ENCODE peak calls at places on chromosomes 4 and X, in six cellular contexts. One of them, this sample, is unnamed.

GRCh38 chrX:69177511-69178162 is 12.4 kb upstream of the PJA1 start:
- DNase-seq in mammary epithelial cell: no peak
- DNase-seq in progenitor cell of endocrine pancreas: no peak
- DNase-seq in stimulated activated CD4-positive, alpha-beta T cell treated with anti-CD3 and anti-CD28 coated beads, Interleukin-2, amount 100 ng/mL, for 48 hours: no peak
- DNase-seq in EH: no peak
- DNase-seq in H7: no peak
- DNase-seq in this sample: no peak

GRCh38 chr4:160299608-160300007 is 1196.7 kb downstream of the RAPGEF2 start:
- DNase-seq in mammary epithelial cell: peak; percentile 4
- DNase-seq in progenitor cell of endocrine pancreas: no peak
- DNase-seq in stimulated activated CD4-positive, alpha-beta T cell treated with anti-CD3 and anti-CD28 coated beads, Interleukin-2, amount 100 ng/mL, for 48 hours: no peak
- DNase-seq in EH: no peak
- DNase-seq in H7: no peak
- DNase-seq in this sample: no peak

GRCh38 chr4:6727081-6727942 is 11.3 kb downstream of the BLOC1S4 start:
- DNase-seq in mammary epithelial cell: no peak
- DNase-seq in progenitor cell of endocrine pancreas: no peak
- DNase-seq in stimulated activated CD4-positive, alpha-beta T cell treated with anti-CD3 and anti-CD28 coated beads, Interleukin-2, amount 100 ng/mL, for 48 hours: no peak
- DNase-seq in EH: no peak
- DNase-seq in H7: peak; percentile 77
- DNase-seq in this sample: peak; percentile 67

GRCh38 chrX:2176274-2176673 is 324.5 kb downstream of the DHRSX start:
- DNase-seq in mammary epithelial cell: no peak
- DNase-seq in progenitor cell of endocrine pancreas: no peak
- DNase-seq in stimulated activated CD4-positive, alpha-beta T cell treated with anti-CD3 and anti-CD28 coated beads, Interleukin-2, amount 100 ng/mL, for 48 hours: no peak
- DNase-seq in EH: no peak
- DNase-seq in H7: no peak
- DNase-seq in this sample: no peak

GRCh38 chr4:123298798-123299197 is 97.8 kb upstream of the SPRY1 start:
- DNase-seq in mammary epithelial cell: no peak
- DNase-seq in progenitor cell of endocrine pancreas: no peak
- DNase-seq in stimulated activated CD4-positive, alpha-beta T cell treated with anti-CD3 and anti-CD28 coated beads, Interleukin-2, amount 100 ng/mL, for 48 hours: no peak
- DNase-seq in EH: peak; percentile 32
- DNase-seq in H7: no peak
- DNase-seq in this sample: no peak

GRCh38 chrX:25049347-25049746 is 33.6 kb upstream of the ARX start:
- DNase-seq in mammary epithelial cell: peak; percentile 2
- DNase-seq in progenitor cell of endocrine pancreas: no peak
- DNase-seq in stimulated activated CD4-positive, alpha-beta T cell treated with anti-CD3 and anti-CD28 coated beads, Interleukin-2, amount 100 ng/mL, for 48 hours: no peak
- DNase-seq in EH: peak; percentile 11
- DNase-seq in H7: no peak
- DNase-seq in this sample: no peak

GRCh38 chr4:107719211-107719926 is 665 bp downstream of the PAPSS1 start:
- DNase-seq in mammary epithelial cell: peak; percentile 72
- DNase-seq in progenitor cell of endocrine pancreas: no peak
- DNase-seq in stimulated activated CD4-positive, alpha-beta T cell treated with anti-CD3 and anti-CD28 coated beads, Interleukin-2, amount 100 ng/mL, for 48 hours: peak; percentile 28
- DNase-seq in EH: peak; percentile 46
- DNase-seq in H7: no peak
- DNase-seq in this sample: peak; percentile 35

GRCh38 chrX:9995855-9996339 is 28.7 kb downstream of the CLDN34 start:
- DNase-seq in mammary epithelial cell: peak; percentile 47
- DNase-seq in progenitor cell of endocrine pancreas: peak; percentile 33
- DNase-seq in stimulated activated CD4-positive, alpha-beta T cell treated with anti-CD3 and anti-CD28 coated beads, Interleukin-2, amount 100 ng/mL, for 48 hours: peak; percentile 81
- DNase-seq in EH: peak; percentile 83
- DNase-seq in H7: peak; percentile 94
- DNase-seq in this sample: peak; percentile 51

GRCh38 chr4:95106408-95106928 is 348.7 kb downstream of the BMPR1B start:
- DNase-seq in mammary epithelial cell: no peak
- DNase-seq in progenitor cell of endocrine pancreas: no peak
- DNase-seq in stimulated activated CD4-positive, alpha-beta T cell treated with anti-CD3 and anti-CD28 coated beads, Interleukin-2, amount 100 ng/mL, for 48 hours: no peak
- DNase-seq in EH: peak; percentile 18
- DNase-seq in H7: no peak
- DNase-seq in this sample: peak; percentile 10

GRCh38 chr4:64272432-64272831 is 136.8 kb downstream of the TECRL start:
- DNase-seq in mammary epithelial cell: no peak
- DNase-seq in progenitor cell of endocrine pancreas: no peak
- DNase-seq in stimulated activated CD4-positive, alpha-beta T cell treated with anti-CD3 and anti-CD28 coated beads, Interleukin-2, amount 100 ng/mL, for 48 hours: no peak
- DNase-seq in EH: no peak
- DNase-seq in H7: no peak
- DNase-seq in this sample: peak; percentile 1

GRCh38 chrX:39381446-39381845 is 580.2 kb downstream of the MID1IP1 start:
- DNase-seq in mammary epithelial cell: no peak
- DNase-seq in progenitor cell of endocrine pancreas: no peak
- DNase-seq in stimulated activated CD4-positive, alpha-beta T cell treated with anti-CD3 and anti-CD28 coated beads, Interleukin-2, amount 100 ng/mL, for 48 hours: no peak
- DNase-seq in EH: no peak
- DNase-seq in H7: no peak
- DNase-seq in this sample: no peak

GRCh38 chr4:1459664-1460511 is 53.6 kb upstream of the NKX1-1 start:
- DNase-seq in mammary epithelial cell: no peak
- DNase-seq in progenitor cell of endocrine pancreas: no peak
- DNase-seq in stimulated activated CD4-positive, alpha-beta T cell treated with anti-CD3 and anti-CD28 coated beads, Interleukin-2, amount 100 ng/mL, for 48 hours: no peak
- DNase-seq in EH: no peak
- DNase-seq in H7: peak; percentile 75
- DNase-seq in this sample: peak; percentile 11

GRCh38 chr4:48762408-48762807 is 17.7 kb downstream of the FRYL start:
- DNase-seq in mammary epithelial cell: no peak
- DNase-seq in progenitor cell of endocrine pancreas: no peak
- DNase-seq in stimulated activated CD4-positive, alpha-beta T cell treated with anti-CD3 and anti-CD28 coated beads, Interleukin-2, amount 100 ng/mL, for 48 hours: no peak
- DNase-seq in EH: no peak
- DNase-seq in H7: no peak
- DNase-seq in this sample: no peak

GRCh38 chr4:55173580-55173979 is 48.2 kb upstream of the KDR start:
- DNase-seq in mammary epithelial cell: peak; percentile 60
- DNase-seq in progenitor cell of endocrine pancreas: no peak
- DNase-seq in stimulated activated CD4-positive, alpha-beta T cell treated with anti-CD3 and anti-CD28 coated beads, Interleukin-2, amount 100 ng/mL, for 48 hours: no peak
- DNase-seq in EH: peak; percentile 65
- DNase-seq in H7: no peak
- DNase-seq in this sample: peak; percentile 27

GRCh38 chr4:17494258-17494657 is 17.6 kb downstream of the QDPR start:
- DNase-seq in mammary epithelial cell: peak; percentile 77
- DNase-seq in progenitor cell of endocrine pancreas: no peak
- DNase-seq in stimulated activated CD4-positive, alpha-beta T cell treated with anti-CD3 and anti-CD28 coated beads, Interleukin-2, amount 100 ng/mL, for 48 hours: no peak
- DNase-seq in EH: peak; percentile 66
- DNase-seq in H7: no peak
- DNase-seq in this sample: peak; percentile 69

This sample was measured in AG20443.